ENCODE peak calls at places on chromosomes 13 and 19, in five cellular contexts. One of them, this sample, is unnamed.

GRCh38 chr13:35649162-35649561 is 172.7 kb upstream of the MAB21L1 start:
- DNase-seq in neural crest cell: no peak
- DNase-seq in progenitor cell of endocrine pancreas: no peak
- DNase-seq in B cell: no peak
- DNase-seq in right atrium auricular region: no peak
- DNase-seq in this sample: no peak

GRCh38 chr19:351976-352625 is 7.5 kb upstream of the MIER2 start:
- DNase-seq in neural crest cell: no peak
- DNase-seq in progenitor cell of endocrine pancreas: no peak
- DNase-seq in B cell: no peak
- DNase-seq in right atrium auricular region: no peak
- DNase-seq in this sample: no peak

GRCh38 chr19:20558571-20558970 is 7.0 kb downstream of the ZNF737 start:
- DNase-seq in neural crest cell: no peak
- DNase-seq in progenitor cell of endocrine pancreas: no peak
- DNase-seq in B cell: no peak
- DNase-seq in right atrium auricular region: no peak
- DNase-seq in this sample: peak

GRCh38 chr13:114099191-114099590 is 33.2 kb downstream of the RASA3 start:
- DNase-seq in neural crest cell: no peak
- DNase-seq in progenitor cell of endocrine pancreas: no peak
- DNase-seq in B cell: no peak
- DNase-seq in right atrium auricular region: peak
- DNase-seq in this sample: no peak

GRCh38 chr19:1066748-1067340 is at the start of gene ARHGAP45:
- DNase-seq in neural crest cell: no peak
- DNase-seq in progenitor cell of endocrine pancreas: no peak
- DNase-seq in B cell: peak
- DNase-seq in right atrium auricular region: no peak
- DNase-seq in this sample: peak

GRCh38 chr19:18069383-18069782 is 17.4 kb downstream of the IL12RB1 start:
- DNase-seq in neural crest cell: no peak
- DNase-seq in progenitor cell of endocrine pancreas: no peak
- DNase-seq in B cell: no peak
- DNase-seq in right atrium auricular region: no peak
- DNase-seq in this sample: no peak

GRCh38 chr19:18845961-18846360 is 14.2 kb downstream of the UPF1 start:
- DNase-seq in neural crest cell: no peak
- DNase-seq in progenitor cell of endocrine pancreas: no peak
- DNase-seq in B cell: peak
- DNase-seq in right atrium auricular region: no peak
- DNase-seq in this sample: no peak

GRCh38 chr13:111399334-111399733 is 78.9 kb downstream of the TEX29 start:
- DNase-seq in neural crest cell: no peak
- DNase-seq in progenitor cell of endocrine pancreas: no peak
- DNase-seq in B cell: no peak
- DNase-seq in right atrium auricular region: no peak
- DNase-seq in this sample: no peak

GRCh38 chr19:35295792-35296462 is 4.0 kb downstream of the MAG start:
- DNase-seq in neural crest cell: no peak
- DNase-seq in progenitor cell of endocrine pancreas: no peak
- DNase-seq in B cell: peak
- DNase-seq in right atrium auricular region: no peak
- DNase-seq in this sample: peak

GRCh38 chr19:13795595-13796300 is 505 bp downstream of the ZSWIM4 start:
- DNase-seq in neural crest cell: no peak
- DNase-seq in progenitor cell of endocrine pancreas: no peak
- DNase-seq in B cell: no peak
- DNase-seq in right atrium auricular region: no peak
- DNase-seq in this sample: peak

GRCh38 chr13:22960827-22961226 is 220.0 kb upstream of the SGCG start:
- DNase-seq in neural crest cell: no peak
- DNase-seq in progenitor cell of endocrine pancreas: no peak
- DNase-seq in B cell: no peak
- DNase-seq in right atrium auricular region: no peak
- DNase-seq in this sample: no peak

GRCh38 chr13:94065741-94066140 is 413.7 kb downstream of the DCT start:
- DNase-seq in neural crest cell: no peak
- DNase-seq in progenitor cell of endocrine pancreas: no peak
- DNase-seq in B cell: no peak
- DNase-seq in right atrium auricular region: no peak
- DNase-seq in this sample: no peak

GRCh38 chr19:46958542-46958941 is 61.1 kb upstream of the NPAS1 start:
- DNase-seq in neural crest cell: no peak
- DNase-seq in progenitor cell of endocrine pancreas: no peak
- DNase-seq in B cell: no peak
- DNase-seq in right atrium auricular region: no peak
- DNase-seq in this sample: peak

GRCh38 chr19:2846180-2846935 is 5.1 kb downstream of the ZNF555 start:
- DNase-seq in neural crest cell: no peak
- DNase-seq in progenitor cell of endocrine pancreas: no peak
- DNase-seq in B cell: no peak
- DNase-seq in right atrium auricular region: no peak
- DNase-seq in this sample: no peak

GRCh38 chr13:97413694-97414093 is 20.3 kb upstream of the RAP2A start:
- DNase-seq in neural crest cell: no peak
- DNase-seq in progenitor cell of endocrine pancreas: no peak
- DNase-seq in B cell: no peak
- DNase-seq in right atrium auricular region: no peak
- DNase-seq in this sample: no peak

GRCh38 chr13:48630291-48630690 is 23.4 kb upstream of the CYSLTR2 start:
- DNase-seq in neural crest cell: no peak
- DNase-seq in progenitor cell of endocrine pancreas: no peak
- DNase-seq in B cell: no peak
- DNase-seq in right atrium auricular region: no peak
- DNase-seq in this sample: no peak

GRCh38 chr13:65594255-65594654 is 1635.9 kb downstream of the PCDH9 start:
- DNase-seq in neural crest cell: no peak
- DNase-seq in progenitor cell of endocrine pancreas: no peak
- DNase-seq in B cell: no peak
- DNase-seq in right atrium auricular region: no peak
- DNase-seq in this sample: no peak

GRCh38 chr13:80341771-80342271 is 895 bp upstream of the SPRY2 start:
- DNase-seq in neural crest cell: peak
- DNase-seq in progenitor cell of endocrine pancreas: peak
- DNase-seq in B cell: peak
- DNase-seq in right atrium auricular region: peak
- DNase-seq in this sample: peak

GRCh38 chr13:72125561-72125960 is 258.6 kb upstream of the DACH1 start:
- DNase-seq in neural crest cell: no peak
- DNase-seq in progenitor cell of endocrine pancreas: no peak
- DNase-seq in B cell: no peak
- DNase-seq in right atrium auricular region: no peak
- DNase-seq in this sample: no peak

GRCh38 chr13:44237276-44237767 is 136.3 kb upstream of the SERP2 start:
- DNase-seq in neural crest cell: no peak
- DNase-seq in progenitor cell of endocrine pancreas: no peak
- DNase-seq in B cell: no peak
- DNase-seq in right atrium auricular region: peak
- DNase-seq in this sample: peak

GRCh38 chr19:2462635-2463421 is 6.1 kb upstream of the LMNB2 start:
- DNase-seq in neural crest cell: peak
- DNase-seq in progenitor cell of endocrine pancreas: peak
- DNase-seq in B cell: no peak
- DNase-seq in right atrium auricular region: peak
- DNase-seq in this sample: no peak

GRCh38 chr13:97627566-97627965 is 193.6 kb downstream of the RAP2A start:
- DNase-seq in neural crest cell: no peak
- DNase-seq in progenitor cell of endocrine pancreas: no peak
- DNase-seq in B cell: no peak
- DNase-seq in right atrium auricular region: peak
- DNase-seq in this sample: no peak

GRCh38 chr13:86020350-86021002 is 221.3 kb upstream of the SLITRK6 start:
- DNase-seq in neural crest cell: no peak
- DNase-seq in progenitor cell of endocrine pancreas: no peak
- DNase-seq in B cell: no peak
- DNase-seq in right atrium auricular region: no peak
- DNase-seq in this sample: no peak

GRCh38 chr13:104737713-104738112 is 1671.5 kb upstream of the SLC10A2 start:
- DNase-seq in neural crest cell: no peak
- DNase-seq in progenitor cell of endocrine pancreas: no peak
- DNase-seq in B cell: no peak
- DNase-seq in right atrium auricular region: no peak
- DNase-seq in this sample: no peak

GRCh38 chr13:102401755-102402154 is at the start of gene FGF14:
- DNase-seq in neural crest cell: no peak
- DNase-seq in progenitor cell of endocrine pancreas: no peak
- DNase-seq in B cell: no peak
- DNase-seq in right atrium auricular region: no peak
- DNase-seq in this sample: no peak

GRCh38 chr19:1422943-1423342 is 15.3 kb upstream of the RPS15 start:
- DNase-seq in neural crest cell: no peak
- DNase-seq in progenitor cell of endocrine pancreas: no peak
- DNase-seq in B cell: no peak
- DNase-seq in right atrium auricular region: no peak
- DNase-seq in this sample: no peak

GRCh38 chr19:42241279-42241678 is 1.1 kb downstream of the GSK3A start:
- DNase-seq in neural crest cell: no peak
- DNase-seq in progenitor cell of endocrine pancreas: no peak
- DNase-seq in B cell: no peak
- DNase-seq in right atrium auricular region: no peak
- DNase-seq in this sample: no peak

GRCh38 chr13:94481966-94482365 is 2.5 kb upstream of the DCT start:
- DNase-seq in neural crest cell: no peak
- DNase-seq in progenitor cell of endocrine pancreas: no peak
- DNase-seq in B cell: no peak
- DNase-seq in right atrium auricular region: peak
- DNase-seq in this sample: no peak

GRCh38 chr13:75226755-75227435 is 255.1 kb downstream of the TBC1D4 start:
- DNase-seq in neural crest cell: no peak
- DNase-seq in progenitor cell of endocrine pancreas: no peak
- DNase-seq in B cell: no peak
- DNase-seq in right atrium auricular region: no peak
- DNase-seq in this sample: peak

GRCh38 chr13:110361365-110361911 is 54.4 kb downstream of the COL4A2 start:
- DNase-seq in neural crest cell: no peak
- DNase-seq in progenitor cell of endocrine pancreas: no peak
- DNase-seq in B cell: no peak
- DNase-seq in right atrium auricular region: peak
- DNase-seq in this sample: no peak

GRCh38 chr13:110365876-110366275 is 58.8 kb downstream of the COL4A2 start:
- DNase-seq in neural crest cell: no peak
- DNase-seq in progenitor cell of endocrine pancreas: no peak
- DNase-seq in B cell: no peak
- DNase-seq in right atrium auricular region: no peak
- DNase-seq in this sample: no peak

GRCh38 chr13:110360598-110360997 is 53.5 kb downstream of the COL4A2 start:
- DNase-seq in neural crest cell: no peak
- DNase-seq in progenitor cell of endocrine pancreas: no peak
- DNase-seq in B cell: no peak
- DNase-seq in right atrium auricular region: no peak
- DNase-seq in this sample: no peak

GRCh38 chr13:110364081-110364480 is 57.0 kb downstream of the COL4A2 start:
- DNase-seq in neural crest cell: no peak
- DNase-seq in progenitor cell of endocrine pancreas: no peak
- DNase-seq in B cell: no peak
- DNase-seq in right atrium auricular region: no peak
- DNase-seq in this sample: no peak

DNA sequence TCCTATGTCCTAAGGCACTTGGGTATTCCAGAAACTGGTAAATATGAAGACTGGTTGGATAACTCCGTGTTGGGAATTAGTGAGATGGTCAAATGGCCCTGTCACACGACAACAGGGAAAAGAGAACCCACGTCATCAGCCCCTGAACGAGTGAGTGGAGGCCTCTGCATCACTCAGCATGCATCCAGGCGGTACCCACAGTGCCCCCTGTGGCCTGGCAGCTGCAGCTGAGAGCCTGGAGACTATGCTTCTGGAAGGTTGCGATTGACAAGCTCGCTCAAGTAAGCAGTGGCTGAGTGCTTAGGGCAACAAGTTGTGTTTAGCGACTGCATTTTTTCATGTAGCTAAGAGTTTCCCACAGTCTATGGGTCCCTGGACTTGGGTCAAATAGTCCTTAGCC is 55.9 kb downstream of the COL4A2 start:
- DNase-seq in neural crest cell: no peak
- DNase-seq in progenitor cell of endocrine pancreas: no peak
- DNase-seq in B cell: no peak
- DNase-seq in right atrium auricular region: no peak
- DNase-seq in this sample: no peak
- TF ChIP-seq CTCF in neural crest cell: no peak
- TF ChIP-seq CTCF in progenitor cell of endocrine pancreas: peak
- TF ChIP-seq CTCF in B cell: no peak
- TF ChIP-seq CTCF in right atrium auricular region: no peak
- TF ChIP-seq CTCF in this sample: no peak

GRCh38 chr13:70310720-70311119 is 202.5 kb upstream of the KLHL1 start:
- DNase-seq in neural crest cell: peak
- DNase-seq in progenitor cell of endocrine pancreas: no peak
- DNase-seq in B cell: no peak
- DNase-seq in right atrium auricular region: no peak
- DNase-seq in this sample: no peak
- TF ChIP-seq CTCF in neural crest cell: peak
- TF ChIP-seq CTCF in progenitor cell of endocrine pancreas: peak
- TF ChIP-seq CTCF in B cell: no peak
- TF ChIP-seq CTCF in right atrium auricular region: no peak
- TF ChIP-seq CTCF in this sample: no peak

DNA sequence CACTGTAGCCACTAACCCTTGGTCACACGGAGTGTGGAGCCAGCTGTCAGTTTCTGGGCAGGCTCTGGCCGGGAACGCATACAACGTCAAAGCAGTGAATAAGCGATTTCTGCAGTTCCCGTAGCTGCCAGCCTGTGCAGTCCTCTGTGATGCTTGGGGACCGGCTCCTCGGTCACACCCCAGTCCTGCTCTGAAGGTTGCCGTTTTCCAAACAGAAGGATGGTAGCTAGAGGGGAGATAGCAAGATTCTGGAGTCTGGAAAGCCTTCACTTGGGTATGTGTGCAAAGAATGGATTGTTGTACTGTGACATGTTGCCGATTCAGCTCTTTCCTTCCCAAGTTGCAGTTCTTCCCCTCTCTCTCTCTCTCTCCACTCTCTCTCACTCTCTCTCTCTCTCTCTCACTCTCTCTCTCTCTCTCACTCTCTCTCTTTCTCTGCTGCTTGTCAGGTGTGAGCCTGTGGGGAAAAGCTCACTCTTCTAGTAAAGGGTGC is 38.7 kb upstream of the C1QTNF9 start:
- DNase-seq in neural crest cell: peak
- DNase-seq in progenitor cell of endocrine pancreas: no peak
- DNase-seq in B cell: peak
- DNase-seq in right atrium auricular region: peak
- DNase-seq in this sample: peak
- TF ChIP-seq CTCF in neural crest cell: no peak
- TF ChIP-seq CTCF in progenitor cell of endocrine pancreas: no peak
- TF ChIP-seq CTCF in B cell: peak
- TF ChIP-seq CTCF in right atrium auricular region: peak
- TF ChIP-seq CTCF in this sample: no peak

DNA sequence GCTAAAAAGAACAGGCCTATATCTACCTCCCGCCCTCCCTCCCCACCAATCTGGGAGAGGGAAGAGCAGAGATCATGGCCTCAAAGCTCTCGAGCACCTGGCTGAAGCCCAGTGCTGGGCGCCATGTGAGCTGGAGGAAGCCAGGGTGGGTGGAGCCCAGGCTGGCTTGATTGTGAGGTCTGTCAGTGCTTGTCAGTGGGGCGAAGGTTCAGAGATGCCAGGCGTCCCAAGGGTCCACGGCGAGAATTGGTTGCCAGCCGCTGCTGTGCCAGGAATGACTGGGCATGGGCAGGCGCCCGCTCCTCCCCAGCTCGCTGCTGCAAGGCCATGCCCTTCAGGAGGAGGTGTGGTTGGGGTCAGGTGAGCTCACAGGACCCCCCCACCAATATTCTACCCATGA is 11.5 kb downstream of the BEST2 start:
- DNase-seq in neural crest cell: no peak
- DNase-seq in progenitor cell of endocrine pancreas: no peak
- DNase-seq in B cell: no peak
- DNase-seq in right atrium auricular region: no peak
- DNase-seq in this sample: no peak
- TF ChIP-seq CTCF in neural crest cell: no peak
- TF ChIP-seq CTCF in progenitor cell of endocrine pancreas: no peak
- TF ChIP-seq CTCF in B cell: no peak
- TF ChIP-seq CTCF in right atrium auricular region: no peak
- TF ChIP-seq CTCF in this sample: no peak